ENCODE peak calls at places on chromosomes 1 and 21, in nine cellular contexts. B is A549, L is K562, Z is suprapubic skin, R is heart left ventricle, I is Peyer's patch, C is IMR-90, U is tibial nerve, F is HCT116. S is an unnamed sample.

GRCh38 chr1:42484382-42484781 is 21.3 kb downstream of the CCDC30 start:
- DNase-seq in B (peak; percentile 77), L (no peak), Z (no peak), R (no peak), I (no peak), C (peak; percentile 95), U (no peak), F (no peak), S (no peak)

GRCh38 chr1:78667939-78668338 is 18.3 kb downstream of the IFI44 start:
- DNase-seq in B (no peak), L (no peak), Z (no peak), R (no peak), I (no peak), C (no peak), U (no peak), F (no peak), S (no peak)

GRCh38 chr1:58814251-58815068 is 30.6 kb upstream of the JUN start:
- DNase-seq in B (no peak), L (no peak), Z (peak; percentile 84), R (peak; percentile 66), I (peak; percentile 88), C (peak; percentile 39), U (peak; percentile 28), F (no peak), S (peak; percentile 86)

GRCh38 chr21:38804617-38805281 is 980 bp upstream of the ETS2 start:
- DNase-seq in B (peak; percentile 69), L (peak; percentile 69), Z (peak; percentile 86), R (peak; percentile 89), I (peak; percentile 89), C (peak; percentile 54), U (peak; percentile 61), F (peak; percentile 40), S (peak; percentile 84)

GRCh38 chr1:71196685-71197084 is 115.8 kb upstream of the ZRANB2 start:
- DNase-seq in B (no peak), L (no peak), Z (no peak), R (no peak), I (no peak), C (peak; percentile 25), U (no peak), F (no peak), S (no peak)

GRCh38 chr1:71170925-71171324 is 90.1 kb upstream of the ZRANB2 start:
- DNase-seq in B (no peak), L (no peak), Z (no peak), R (no peak), I (no peak), C (no peak), U (no peak), F (no peak), S (no peak)

GRCh38 chr1:226662704-226663326 is 76.3 kb downstream of the ITPKB start:
- DNase-seq in B (peak; percentile 40), L (peak; percentile 20), Z (peak; percentile 94), R (peak; percentile 81), I (peak; percentile 52), C (peak; percentile 100), U (peak; percentile 71), F (peak; percentile 46), S (peak; percentile 59)

GRCh38 chr1:28441674-28442073 is 64.2 kb upstream of the RCC1 start:
- DNase-seq in B (no peak), L (peak; percentile 88), Z (no peak), R (no peak), I (no peak), C (no peak), U (no peak), F (no peak), S (no peak)

GRCh38 chr1:177088974-177089373 is 75.5 kb downstream of the ASTN1 start:
- DNase-seq in B (no peak), L (no peak), Z (no peak), R (no peak), I (no peak), C (no peak), U (no peak), F (no peak), S (no peak)

GRCh38 chr1:47444578-47445465 is 7.0 kb downstream of the FOXD2 start:
- DNase-seq in B (no peak), L (no peak), Z (no peak), R (no peak), I (peak; percentile 69), C (peak; percentile 10), U (peak; percentile 35), F (no peak), S (no peak)

GRCh38 chr1:27601771-27602509 is 2.0 kb downstream of the AHDC1 start:
- DNase-seq in B (no peak), L (no peak), Z (no peak), R (peak; percentile 73), I (no peak), C (no peak), U (no peak), F (no peak), S (peak; percentile 74)

GRCh38 chr1:54803761-54804470 is 2.8 kb upstream of the TTC22 start:
- DNase-seq in B (no peak), L (no peak), Z (peak; percentile 39), R (no peak), I (peak; percentile 76), C (peak; percentile 26), U (no peak), F (no peak), S (peak; percentile 50)

GRCh38 chr1:29259802-29260441 is 23.6 kb downstream of the PTPRU start:
- DNase-seq in B (no peak), L (peak; percentile 84), Z (peak; percentile 75), R (peak; percentile 73), I (peak; percentile 69), C (no peak), U (peak; percentile 33), F (no peak), S (peak; percentile 44)

GRCh38 chr1:45275054-45275453 is 51.6 kb upstream of the HPDL start:
- DNase-seq in B (no peak), L (no peak), Z (no peak), R (no peak), I (no peak), C (no peak), U (no peak), F (no peak), S (no peak)

GRCh38 chr1:818611-819291 is 105.0 kb upstream of the SAMD11 start:
- DNase-seq in B (no peak), L (no peak), Z (no peak), R (no peak), I (peak; percentile 31), C (no peak), U (no peak), F (no peak), S (no peak)

GRCh38 chr21:15058718-15059316 is 6.0 kb downstream of the NRIP1 start:
- DNase-seq in B (peak; percentile 59), L (peak; percentile 66), Z (no peak), R (no peak), I (no peak), C (peak; percentile 68), U (no peak), F (peak; percentile 32), S (no peak)

GRCh38 chr1:187045371-187045770 is 216.6 kb downstream of the PLA2G4A start:
- DNase-seq in B (no peak), L (no peak), Z (no peak), R (no peak), I (no peak), C (no peak), U (no peak), F (no peak), S (no peak)

GRCh38 chr1:37073752-37074151 is 39.4 kb upstream of the GRIK3 start:
- DNase-seq in B (no peak), L (no peak), Z (no peak), R (no peak), I (no peak), C (no peak), U (no peak), F (no peak), S (no peak)

GRCh38 chr1:246001142-246001812 is 505.8 kb downstream of the SMYD3 start:
- DNase-seq in B (no peak), L (no peak), Z (no peak), R (no peak), I (no peak), C (peak; percentile 82), U (no peak), F (no peak), S (no peak)

GRCh38 chr1:156750191-156750931 is 1.1 kb downstream of the HDGF start:
- DNase-seq in B (peak; percentile 22), L (peak; percentile 55), Z (no peak), R (no peak), I (peak; percentile 73), C (no peak), U (no peak), F (no peak), S (peak; percentile 34)

GRCh38 chr1:214739621-214740238 is 136.7 kb downstream of the CENPF start:
- DNase-seq in B (no peak), L (no peak), Z (no peak), R (no peak), I (no peak), C (peak; percentile 38), U (no peak), F (no peak), S (no peak)

GRCh38 chr1:101235696-101236545 is 898 bp upstream of the S1PR1 start:
- DNase-seq in B (no peak), L (peak; percentile 28), Z (peak; percentile 69), R (peak; percentile 59), I (peak; percentile 53), C (peak; percentile 37), U (no peak), F (no peak), S (peak; percentile 35)
- TF ChIP-seq POLR2A in B (no peak), L (no peak), Z (no peak), R (peak; percentile 21), I (no peak), C (no peak), U (no peak), F (no peak), S (no peak)

GRCh38 chr1:11735531-11735853 is 444 bp upstream of the AGTRAP start:
- DNase-seq in B (no peak), L (no peak), Z (no peak), R (no peak), I (no peak), C (no peak), U (no peak), F (no peak), S (no peak)
- H3K4me1 ChIP-seq in B (peaks cover 14% of the 10 kb centered on the region), L (peaks cover 43% of the 10 kb centered on the region), Z (peaks cover 67% of the 10 kb centered on the region), R (peaks cover 39% of the 10 kb centered on the region), I (peaks cover 6% of the 10 kb centered on the region), C (peaks cover 11% of the 10 kb centered on the region), U (peaks cover 75% of the 10 kb centered on the region), F (peaks cover 38% of the 10 kb centered on the region), S (peaks cover 52% of the 10 kb centered on the region)

GRCh38 chr21:16592399-16592798 is 862.6 kb downstream of the USP25 start:
- DNase-seq in B (no peak), L (no peak), Z (no peak), R (no peak), I (no peak), C (no peak), U (no peak), F (no peak), S (no peak)
- TF ChIP-seq POLR2A in B (no peak), L (no peak), Z (no peak), R (no peak), I (no peak), C (no peak), U (no peak), F (no peak), S (no peak)

GRCh38 chr1:154936416-154937050 is at the start of gene PMVK:
- DNase-seq in B (peak; percentile 97), L (peak; percentile 97), Z (peak; percentile 97), R (peak; percentile 97), I (peak; percentile 96), C (peak; percentile 95), U (peak; percentile 95), F (peak; percentile 96), S (peak; percentile 96)
- H3K4me1 ChIP-seq in B (peaks cover 25% of the 10 kb centered on the region), L (peaks cover 36% of the 10 kb centered on the region), Z (peaks cover 65% of the 10 kb centered on the region), R (peaks cover 32% of the 10 kb centered on the region), I (peaks cover 13% of the 10 kb centered on the region), C (peaks cover 2% of the 10 kb centered on the region), U (peaks cover 39% of the 10 kb centered on the region), F (peaks cover 61% of the 10 kb centered on the region), S (peaks cover 62% of the 10 kb centered on the region)

GRCh38 chr21:26170471-26171309 is at the start of gene APP:
- DNase-seq in B (peak; percentile 57), L (peak; percentile 48), Z (peak; percentile 87), R (peak; percentile 91), I (peak; percentile 93), C (peak; percentile 70), U (peak; percentile 79), F (peak; percentile 19), S (peak; percentile 91)
- TF ChIP-seq POLR2A in B (peak; percentile 78), L (no peak), Z (no peak), R (peak; percentile 86), I (peak; percentile 78), C (peak; percentile 58), U (peak; percentile 79), F (peak; percentile 32), S (no peak)

S was measured in stomach.